ENCODE peak calls at places on chromosomes 6 and 20, in ten cellular contexts. C is NCI-H2029 treated with DMSO at 0.1 percent for 48 hours; J is fibroblast of mammary gland; X is stimulated activated CD4-positive, alpha-beta T cell treated with anti-CD3 and anti-CD28 coated beads, Interleukin-1b, Interleukin-23, amount 100 ng/mL, for 4 hours; U is SK-N-DZ; T is AG10803; H is GM12865; E is HEK293T; Z is GDM1; Y is heart left ventricle. F is an unnamed sample.

GRCh38 chr6:107578642-107579332 is 88.9 kb downstream of the SOBP start:
- DNase-seq in C (no peak), H (no peak), J (no peak), X (no peak), U (no peak), Z (no peak), Y (no peak), E (no peak), T (no peak), F (no peak)

GRCh38 chr6:13712485-13712990 is 903 bp upstream of the RANBP9 start:
- DNase-seq in E (no peak), C (no peak), Y (no peak), U (no peak), Z (no peak), J (peak; percentile 77), H (peak; percentile 44), X (no peak), T (peak; percentile 67), F (no peak)

GRCh38 chr20:18057106-18057993 is at the start of gene OVOL2:
- DNase-seq in E (no peak), T (no peak), J (no peak), Z (no peak), X (no peak), C (peak; percentile 58), U (no peak), H (no peak), Y (no peak), F (peak; percentile 48)

GRCh38 chr20:35680464-35681183 is 15.9 kb upstream of the CPNE1 start:
- DNase-seq in Z (peak; percentile 54), Y (no peak), C (no peak), H (no peak), J (no peak), U (no peak), E (no peak), X (no peak), T (no peak), F (no peak)

GRCh38 chr6:8627085-8627861 is 191.9 kb upstream of the SLC35B3 start:
- DNase-seq in E (no peak), X (no peak), C (no peak), U (no peak), H (peak; percentile 34), J (peak; percentile 42), Y (no peak), Z (no peak), T (no peak), F (no peak)

GRCh38 chr20:5949943-5950270 is 426 bp downstream of the TRMT6 start:
- DNase-seq in C (no peak), J (no peak), U (no peak), T (no peak), Z (no peak), E (peak; percentile 18), H (no peak), Y (no peak), X (no peak), F (no peak)

GRCh38 chr6:46129301-46129633 is 522 bp upstream of the ENPP4 start:
- DNase-seq in X (no peak), Z (no peak), E (no peak), U (no peak), T (no peak), Y (no peak), H (no peak), J (no peak), C (no peak), F (no peak)

GRCh38 chr6:169312658-169313346 is 59.2 kb upstream of the THBS2 start:
- DNase-seq in U (no peak), C (no peak), T (peak; percentile 77), E (no peak), H (no peak), X (no peak), J (peak; percentile 84), Z (no peak), Y (no peak), F (no peak)

GRCh38 chr20:3934628-3935027 is 45.4 kb downstream of the PANK2 start:
- DNase-seq in U (no peak), X (no peak), T (peak; percentile 47), Z (no peak), E (no peak), J (peak; percentile 61), Y (peak; percentile 45), H (no peak), C (no peak), F (no peak)

GRCh38 chr6:168034537-168034936 is 37.1 kb downstream of the KIF25 start:
- DNase-seq in T (no peak), U (no peak), Y (no peak), J (no peak), C (no peak), H (no peak), E (no peak), Z (no peak), X (no peak), F (no peak)

GRCh38 chr6:150741633-150742200 is 123.8 kb upstream of the MTHFD1L start:
- DNase-seq in C (no peak), J (no peak), Z (no peak), T (no peak), E (peak; percentile 39), H (peak; percentile 51), U (no peak), Y (no peak), X (no peak), F (no peak)

GRCh38 chr6:62390413-62390812 is 104.4 kb upstream of the KHDRBS2 start:
- DNase-seq in J (no peak), X (no peak), T (no peak), H (no peak), U (no peak), C (no peak), E (no peak), Z (no peak), Y (no peak), F (no peak)

GRCh38 chr20:33249456-33249855 is 13.7 kb downstream of the BPIFA1 start:
- DNase-seq in E (no peak), Z (no peak), J (no peak), H (no peak), X (no peak), U (no peak), C (no peak), Y (no peak), T (no peak), F (no peak)

GRCh38 chr20:16699287-16699686 is 30.5 kb upstream of the SNRPB2 start:
- DNase-seq in T (no peak), J (no peak), C (no peak), U (peak; percentile 45), Y (no peak), H (no peak), Z (no peak), E (no peak), X (no peak), F (no peak)

GRCh38 chr6:85676086-85676729 is 33.5 kb upstream of the SYNCRIP start:
- DNase-seq in J (peak; percentile 49), U (no peak), X (no peak), Z (no peak), C (no peak), H (no peak), T (peak; percentile 47), E (no peak), Y (no peak), F (no peak)

GRCh38 chr6:77337392-77337791 is 125.9 kb downstream of the HTR1B start:
- DNase-seq in J (no peak), H (no peak), C (no peak), T (no peak), E (no peak), U (no peak), Y (no peak), Z (no peak), X (no peak), F (no peak)

GRCh38 chr6:107585815-107586435 is 96.0 kb downstream of the SOBP start:
- DNase-seq in J (no peak), H (no peak), C (peak; percentile 33), T (no peak), X (no peak), E (no peak), Z (no peak), U (no peak), Y (no peak), F (no peak)

GRCh38 chr20:37523012-37523391 is 2.0 kb downstream of the NNAT start:
- DNase-seq in H (no peak), Z (no peak), X (no peak), U (no peak), E (no peak), J (no peak), Y (no peak), T (no peak), C (no peak), F (no peak)

GRCh38 chr6:27547157-27548075 is 74.5 kb upstream of the ZNF184 start:
- DNase-seq in T (peak; percentile 49), U (peak; percentile 20), E (peak; percentile 21), J (peak; percentile 74), Y (no peak), C (no peak), Z (no peak), X (no peak), H (peak; percentile 81), F (no peak)

GRCh38 chr6:53361549-53362031 is 12.8 kb upstream of the ELOVL5 start:
- DNase-seq in C (peak; percentile 29), E (no peak), Y (peak; percentile 56), H (peak; percentile 81), Z (no peak), J (peak; percentile 55), T (peak; percentile 24), X (no peak), U (no peak), F (no peak)

GRCh38 chr6:38146021-38146657 is 326.6 kb downstream of the ZFAND3 start:
- DNase-seq in C (no peak), Y (no peak), T (peak; percentile 12), E (no peak), U (no peak), Z (no peak), X (no peak), J (peak; percentile 33), H (no peak), F (no peak)

F was measured in MM.1S.